ENCODE peak calls at places on chromosomes 11 and 22, in six cellular contexts. One of them, this sample, is unnamed. For H3K4me1, the result is how much of the 10 kb centered on the place peaks cover.

GRCh38 chr22:40638261-40638660 is 1.7 kb upstream of the MRTFA start:
- DNase-seq in IMR-90: no peak
- DNase-seq in colonic mucosa: no peak
- DNase-seq in mesendoderm: no peak
- DNase-seq in aorta: no peak
- DNase-seq in tibial artery: no peak
- DNase-seq in this sample: no peak

GRCh38 chr22:46187862-46188261 is 37.5 kb downstream of the PPARA start:
- DNase-seq in IMR-90: no peak
- DNase-seq in colonic mucosa: no peak
- DNase-seq in mesendoderm: peak
- DNase-seq in aorta: no peak
- DNase-seq in tibial artery: no peak
- DNase-seq in this sample: no peak

GRCh38 chr11:87223816-87224215 is 186.1 kb downstream of the TMEM135 start:
- DNase-seq in IMR-90: peak
- DNase-seq in colonic mucosa: no peak
- DNase-seq in mesendoderm: no peak
- DNase-seq in aorta: no peak
- DNase-seq in tibial artery: no peak
- DNase-seq in this sample: no peak

GRCh38 chr11:3095712-3096361 is 38.6 kb upstream of the CARS1 start:
- DNase-seq in IMR-90: peak
- DNase-seq in colonic mucosa: no peak
- DNase-seq in mesendoderm: peak
- DNase-seq in aorta: peak
- DNase-seq in tibial artery: peak
- DNase-seq in this sample: peak

GRCh38 chr22:45867906-45868555 is 108.9 kb downstream of the WNT7B start:
- DNase-seq in IMR-90: no peak
- DNase-seq in colonic mucosa: peak
- DNase-seq in mesendoderm: no peak
- DNase-seq in aorta: no peak
- DNase-seq in tibial artery: no peak
- DNase-seq in this sample: no peak

GRCh38 chr22:47337161-47337621 is 574.7 kb downstream of the TBC1D22A start:
- DNase-seq in IMR-90: peak
- DNase-seq in colonic mucosa: no peak
- DNase-seq in mesendoderm: no peak
- DNase-seq in aorta: no peak
- DNase-seq in tibial artery: no peak
- DNase-seq in this sample: peak

GRCh38 chr22:20494978-20495860 is at the start of gene KLHL22:
- DNase-seq in IMR-90: peak
- DNase-seq in colonic mucosa: peak
- DNase-seq in mesendoderm: peak
- DNase-seq in aorta: peak
- DNase-seq in tibial artery: peak
- DNase-seq in this sample: peak

GRCh38 chr11:112834277-112834755 is 126.9 kb upstream of the NCAM1 start:
- DNase-seq in IMR-90: no peak
- DNase-seq in colonic mucosa: no peak
- DNase-seq in mesendoderm: peak
- DNase-seq in aorta: peak
- DNase-seq in tibial artery: no peak
- DNase-seq in this sample: peak

GRCh38 chr11:118176400-118177134 is at the start of gene SCN2B:
- DNase-seq in IMR-90: peak
- DNase-seq in colonic mucosa: no peak
- DNase-seq in mesendoderm: peak
- DNase-seq in aorta: no peak
- DNase-seq in tibial artery: no peak
- DNase-seq in this sample: no peak

GRCh38 chr11:24963879-24964278 is 467.0 kb downstream of the LUZP2 start:
- DNase-seq in IMR-90: no peak
- DNase-seq in colonic mucosa: no peak
- DNase-seq in mesendoderm: no peak
- DNase-seq in aorta: no peak
- DNase-seq in tibial artery: no peak
- DNase-seq in this sample: peak

GRCh38 chr22:25782831-25783230 is 40.8 kb downstream of the MYO18B start:
- DNase-seq in IMR-90: no peak
- DNase-seq in colonic mucosa: no peak
- DNase-seq in mesendoderm: no peak
- DNase-seq in aorta: no peak
- DNase-seq in tibial artery: no peak
- DNase-seq in this sample: no peak

GRCh38 chr11:70182266-70182665 is 20.8 kb upstream of the FADD start:
- DNase-seq in IMR-90: no peak
- DNase-seq in colonic mucosa: no peak
- DNase-seq in mesendoderm: no peak
- DNase-seq in aorta: no peak
- DNase-seq in tibial artery: no peak
- DNase-seq in this sample: no peak

GRCh38 chr11:20672575-20672974 is 3.2 kb downstream of the NELL1 start:
- DNase-seq in IMR-90: no peak
- DNase-seq in colonic mucosa: no peak
- DNase-seq in mesendoderm: peak
- DNase-seq in aorta: no peak
- DNase-seq in tibial artery: no peak
- DNase-seq in this sample: peak

GRCh38 chr11:111447931-111448330 is 64.3 kb downstream of the BTG4 start:
- DNase-seq in IMR-90: no peak
- DNase-seq in colonic mucosa: no peak
- DNase-seq in mesendoderm: no peak
- DNase-seq in aorta: no peak
- DNase-seq in tibial artery: no peak
- DNase-seq in this sample: no peak

GRCh38 chr11:64447717-64448598 is 89.0 kb downstream of the RPS6KA4 start:
- DNase-seq in IMR-90: peak
- DNase-seq in colonic mucosa: peak
- DNase-seq in mesendoderm: peak
- DNase-seq in aorta: peak
- DNase-seq in tibial artery: peak
- DNase-seq in this sample: peak

GRCh38 chr11:35997908-35998307 is 54.0 kb downstream of the LDLRAD3 start:
- DNase-seq in IMR-90: no peak
- DNase-seq in colonic mucosa: no peak
- DNase-seq in mesendoderm: no peak
- DNase-seq in aorta: no peak
- DNase-seq in tibial artery: no peak
- DNase-seq in this sample: no peak

GRCh38 chr11:134956461-134957209 is 544.6 kb upstream of the B3GAT1 start:
- DNase-seq in IMR-90: no peak
- DNase-seq in colonic mucosa: no peak
- DNase-seq in mesendoderm: no peak
- DNase-seq in aorta: no peak
- DNase-seq in tibial artery: no peak
- DNase-seq in this sample: no peak

GRCh38 chr11:62472063-62472884 is 53.4 kb downstream of the SCGB1A1 start:
- DNase-seq in IMR-90: peak
- DNase-seq in colonic mucosa: no peak
- DNase-seq in mesendoderm: peak
- DNase-seq in aorta: no peak
- DNase-seq in tibial artery: no peak
- DNase-seq in this sample: peak

GRCh38 chr11:62466444-62466843 is 47.6 kb downstream of the SCGB1A1 start:
- DNase-seq in IMR-90: no peak
- DNase-seq in colonic mucosa: no peak
- DNase-seq in mesendoderm: peak
- DNase-seq in aorta: no peak
- DNase-seq in tibial artery: no peak
- DNase-seq in this sample: no peak

GRCh38 chr11:62468577-62468976 is 49.7 kb downstream of the SCGB1A1 start:
- DNase-seq in IMR-90: no peak
- DNase-seq in colonic mucosa: no peak
- DNase-seq in mesendoderm: no peak
- DNase-seq in aorta: no peak
- DNase-seq in tibial artery: no peak
- DNase-seq in this sample: no peak

DNA sequence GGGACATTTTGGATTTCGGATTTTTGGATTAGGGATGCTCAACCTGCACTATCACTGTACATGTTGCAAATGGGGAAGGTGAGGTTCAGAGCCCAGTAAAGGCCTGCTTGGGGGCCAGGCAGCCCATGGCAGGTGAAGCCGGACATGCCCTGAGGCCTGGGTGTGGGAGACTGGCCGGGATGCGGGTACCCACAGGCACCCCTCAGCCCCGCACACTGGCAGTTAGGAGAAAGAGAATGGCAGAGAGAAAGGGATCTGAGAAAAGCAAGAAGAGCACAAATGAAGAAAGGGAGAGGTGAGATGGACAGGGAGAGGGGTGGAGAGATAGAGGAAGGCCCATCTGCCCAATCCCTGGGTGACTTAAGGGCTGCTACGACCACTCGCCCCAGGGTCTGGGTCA is 52.8 kb downstream of the SCGB1A1 start:
- DNase-seq in IMR-90: no peak
- DNase-seq in colonic mucosa: no peak
- DNase-seq in mesendoderm: no peak
- DNase-seq in aorta: no peak
- DNase-seq in tibial artery: no peak
- DNase-seq in this sample: no peak
- H3K27ac ChIP-seq in IMR-90: no peak
- H3K27ac ChIP-seq in colonic mucosa: no peak
- H3K27ac ChIP-seq in mesendoderm: no peak
- H3K27ac ChIP-seq in aorta: no peak
- H3K27ac ChIP-seq in tibial artery: no peak
- H3K27ac ChIP-seq in this sample: no peak

GRCh38 chr11:128511712-128512111 is 75.6 kb downstream of the ETS1 start:
- DNase-seq in IMR-90: no peak
- DNase-seq in colonic mucosa: no peak
- DNase-seq in mesendoderm: no peak
- DNase-seq in aorta: no peak
- DNase-seq in tibial artery: no peak
- DNase-seq in this sample: no peak

GRCh38 chr11:128513915-128514681 is 73.3 kb downstream of the ETS1 start:
- DNase-seq in IMR-90: no peak
- DNase-seq in colonic mucosa: no peak
- DNase-seq in mesendoderm: no peak
- DNase-seq in aorta: no peak
- DNase-seq in tibial artery: no peak
- DNase-seq in this sample: no peak

GRCh38 chr11:128509990-128510389 is 77.4 kb downstream of the ETS1 start:
- DNase-seq in IMR-90: peak
- DNase-seq in colonic mucosa: no peak
- DNase-seq in mesendoderm: no peak
- DNase-seq in aorta: no peak
- DNase-seq in tibial artery: no peak
- DNase-seq in this sample: no peak

GRCh38 chr11:128515086-128515485 is 72.3 kb downstream of the ETS1 start:
- DNase-seq in IMR-90: no peak
- DNase-seq in colonic mucosa: no peak
- DNase-seq in mesendoderm: no peak
- DNase-seq in aorta: no peak
- DNase-seq in tibial artery: no peak
- DNase-seq in this sample: no peak

DNA sequence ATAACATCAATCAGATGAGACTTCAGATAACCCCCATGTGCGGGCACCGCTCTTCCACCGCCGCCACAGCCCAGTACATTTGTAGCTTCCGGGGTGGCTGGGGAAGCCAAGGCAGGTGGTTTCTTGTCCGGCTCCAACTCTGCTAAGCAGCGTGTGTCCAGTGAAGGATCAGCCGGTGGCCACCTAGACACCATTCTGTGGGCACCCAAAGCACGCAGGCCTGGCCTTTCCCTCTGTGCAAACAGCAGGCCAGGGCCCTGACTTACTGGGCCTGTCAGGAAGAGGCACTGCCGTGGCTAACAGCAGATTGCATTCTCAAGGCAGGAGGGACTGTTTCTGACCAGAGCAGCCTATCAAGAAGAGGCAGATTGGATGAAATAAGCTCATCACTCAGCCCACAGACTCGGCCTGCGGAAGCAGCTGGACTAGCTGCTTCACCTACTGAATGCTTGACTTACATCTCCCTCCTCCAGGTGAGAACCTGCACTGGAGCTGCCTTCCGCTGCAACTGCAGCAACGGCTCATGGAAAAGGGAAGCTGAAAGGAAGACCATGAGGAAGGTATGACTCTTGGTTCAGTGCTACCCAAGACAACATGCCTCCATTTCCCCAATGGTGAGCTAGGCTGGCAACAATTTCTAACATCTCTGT is 74.8 kb downstream of the ETS1 start:
- DNase-seq in IMR-90: no peak
- DNase-seq in colonic mucosa: no peak
- DNase-seq in mesendoderm: no peak
- DNase-seq in aorta: no peak
- DNase-seq in tibial artery: no peak
- DNase-seq in this sample: no peak
- H3K4me1 ChIP-seq in IMR-90: under half
- H3K4me1 ChIP-seq in colonic mucosa: under half
- H3K4me1 ChIP-seq in mesendoderm: under half
- H3K4me1 ChIP-seq in aorta: under half
- H3K4me1 ChIP-seq in tibial artery: half or more
- H3K4me1 ChIP-seq in this sample: under half

GRCh38 chr11:122170815-122171475 is 54.9 kb upstream of the BLID start:
- DNase-seq in IMR-90: peak
- DNase-seq in colonic mucosa: no peak
- DNase-seq in mesendoderm: no peak
- DNase-seq in aorta: no peak
- DNase-seq in tibial artery: no peak
- DNase-seq in this sample: no peak

GRCh38 chr11:122163420-122163819 is 47.4 kb upstream of the BLID start:
- DNase-seq in IMR-90: peak
- DNase-seq in colonic mucosa: no peak
- DNase-seq in mesendoderm: no peak
- DNase-seq in aorta: no peak
- DNase-seq in tibial artery: no peak
- DNase-seq in this sample: no peak

GRCh38 chr11:122168218-122168617 is 52.2 kb upstream of the BLID start:
- DNase-seq in IMR-90: no peak
- DNase-seq in colonic mucosa: no peak
- DNase-seq in mesendoderm: no peak
- DNase-seq in aorta: no peak
- DNase-seq in tibial artery: no peak
- DNase-seq in this sample: no peak

GRCh38 chr11:122165972-122166371 is 50.0 kb upstream of the BLID start:
- DNase-seq in IMR-90: no peak
- DNase-seq in colonic mucosa: no peak
- DNase-seq in mesendoderm: no peak
- DNase-seq in aorta: no peak
- DNase-seq in tibial artery: no peak
- DNase-seq in this sample: no peak

GRCh38 chr11:122167100-122167499 is 51.1 kb upstream of the BLID start:
- DNase-seq in IMR-90: peak
- DNase-seq in colonic mucosa: no peak
- DNase-seq in mesendoderm: no peak
- DNase-seq in aorta: no peak
- DNase-seq in tibial artery: no peak
- DNase-seq in this sample: no peak
- H3K27ac ChIP-seq in IMR-90: peak
- H3K27ac ChIP-seq in colonic mucosa: no peak
- H3K27ac ChIP-seq in mesendoderm: no peak
- H3K27ac ChIP-seq in aorta: no peak
- H3K27ac ChIP-seq in tibial artery: no peak
- H3K27ac ChIP-seq in this sample: no peak

DNA sequence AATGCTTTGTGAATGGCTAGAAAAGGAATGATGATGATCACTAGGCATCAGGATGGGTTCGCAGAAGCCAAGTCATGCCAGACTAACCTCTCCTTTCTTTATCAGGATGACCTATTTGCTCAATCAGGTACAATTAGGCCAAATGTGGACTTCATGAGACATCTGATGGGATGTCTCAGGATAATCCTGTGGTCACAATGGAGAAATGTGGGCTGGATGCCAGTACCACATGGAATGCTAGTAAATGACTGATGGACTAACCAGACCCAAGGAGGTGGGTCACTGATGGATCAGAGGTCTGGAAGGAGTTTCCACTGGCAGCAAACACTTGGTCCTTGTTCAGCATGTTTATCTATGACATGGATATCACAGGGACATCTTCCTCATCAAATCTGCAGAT is 94.8 kb upstream of the PHOX2A start:
- DNase-seq in IMR-90: peak
- DNase-seq in colonic mucosa: no peak
- DNase-seq in mesendoderm: no peak
- DNase-seq in aorta: no peak
- DNase-seq in tibial artery: no peak
- DNase-seq in this sample: no peak
- H3K4me1 ChIP-seq in IMR-90: under half
- H3K4me1 ChIP-seq in colonic mucosa: under half
- H3K4me1 ChIP-seq in mesendoderm: under half
- H3K4me1 ChIP-seq in aorta: under half
- H3K4me1 ChIP-seq in tibial artery: under half
- H3K4me1 ChIP-seq in this sample: under half

This sample was measured in A673.